ENCODE peak calls at places on chromosomes 16 and 17, in five cellular contexts. A, K, V, L and P are unnamed samples.

GRCh38 chr17:55845385-55845784 is 94.5 kb downstream of the PCTP start:
- DNase-seq in A (no peak), K (peak; percentile 13), V (no peak), L (peak; percentile 93), P (peak; percentile 87)

GRCh38 chr16:82504811-82505210 is 122.0 kb upstream of the CDH13 start:
- DNase-seq in V (no peak), L (peak; percentile 11), K (no peak), A (no peak), P (no peak)

GRCh38 chr17:28901866-28902818 is 737 bp downstream of the DHRS13 start:
- DNase-seq in K (peak; percentile 41), V (peak; percentile 51), A (no peak), L (no peak), P (peak; percentile 71)

GRCh38 chr17:82592751-82593589 is 55.3 kb downstream of the WDR45B start:
- DNase-seq in K (peak; percentile 90), V (peak; percentile 61), A (peak; percentile 61), L (peak; percentile 85), P (peak; percentile 88)

GRCh38 chr17:57868007-57868774 is 18.3 kb upstream of the MRPS23 start:
- DNase-seq in A (no peak), V (peak; percentile 33), K (peak; percentile 93), L (peak; percentile 96), P (peak; percentile 86)

GRCh38 chr17:40079545-40079944 is 16.8 kb downstream of the THRA start:
- DNase-seq in K (no peak), A (no peak), L (no peak), V (no peak), P (no peak)

GRCh38 chr17:59469786-59470485 is 95.5 kb upstream of the DHX40 start:
- DNase-seq in K (no peak), V (no peak), L (peak; percentile 43), A (no peak), P (no peak)

GRCh38 chr16:17302213-17302612 is 168.5 kb downstream of the XYLT1 start:
- DNase-seq in A (no peak), V (peak; percentile 15), K (no peak), L (no peak), P (no peak)

GRCh38 chr17:73194514-73195222 is 1.8 kb downstream of the COG1 start:
- DNase-seq in V (no peak), A (no peak), L (no peak), K (no peak), P (no peak)

GRCh38 chr17:81278831-81279230 is 16.3 kb downstream of the SLC38A10 start:
- DNase-seq in V (no peak), K (no peak), L (no peak), A (no peak), P (no peak)

GRCh38 chr17:58710948-58711552 is 18.6 kb downstream of the RAD51C start:
- DNase-seq in A (peak; percentile 3), L (peak; percentile 77), K (peak; percentile 21), V (peak; percentile 38), P (peak; percentile 90)

GRCh38 chr17:10025976-10026785 is 121.1 kb upstream of the RCVRN start:
- DNase-seq in A (no peak), V (no peak), L (peak; percentile 85), K (no peak), P (no peak)

GRCh38 chr17:42387221-42387657 is 1.0 kb downstream of the STAT3 start:
- DNase-seq in V (no peak), K (peak; percentile 45), A (no peak), L (no peak), P (no peak)

GRCh38 chr17:76696763-76697701 is 13.7 kb downstream of the MXRA7 start:
- DNase-seq in V (no peak), L (peak; percentile 49), A (no peak), K (no peak), P (no peak)

GRCh38 chr16:85202051-85202601 is 89.9 kb upstream of the CIBAR2 start:
- DNase-seq in K (peak; percentile 41), L (peak; percentile 68), A (no peak), V (no peak), P (peak; percentile 47)

GRCh38 chr17:37648555-37648954 is 5.3 kb upstream of the DDX52 start:
- DNase-seq in A (no peak), V (no peak), K (no peak), L (no peak), P (no peak)

GRCh38 chr17:82679586-82680465 is 18.7 kb downstream of the RAB40B start:
- DNase-seq in L (peak; percentile 77), A (no peak), V (no peak), K (no peak), P (peak; percentile 50)

GRCh38 chr17:21058098-21058893 is 15.5 kb upstream of the USP22 start:
- DNase-seq in L (peak; percentile 82), K (no peak), V (no peak), A (no peak), P (no peak)

GRCh38 chr16:85750021-85750826 is 672 bp downstream of the C16orf74 start:
- DNase-seq in L (peak; percentile 81), V (peak; percentile 21), K (no peak), A (no peak), P (peak; percentile 69)

GRCh38 chr16:67860589-67861398 is 12.1 kb upstream of the EDC4 start:
- DNase-seq in V (no peak), A (no peak), K (no peak), L (no peak), P (no peak)

GRCh38 chr17:81306898-81307510 is 11.9 kb upstream of the SLC38A10 start:
- DNase-seq in A (no peak), L (no peak), V (no peak), K (no peak), P (no peak)

GRCh38 chr16:21199607-21200218 is 11.7 kb downstream of the ZP2 start:
- DNase-seq in K (no peak), A (no peak), L (no peak), V (no peak), P (no peak)

GRCh38 chr17:71519285-71519684 is 601.5 kb upstream of the SOX9 start:
- DNase-seq in K (no peak), A (no peak), V (no peak), L (no peak), P (no peak)

GRCh38 chr17:61362852-61363600 is 36.6 kb upstream of the TBX2 start:
- DNase-seq in A (no peak), L (no peak), K (no peak), V (no peak), P (no peak)

GRCh38 chr17:59327891-59328290 is 3.6 kb upstream of the YPEL2 start:
- DNase-seq in L (no peak), V (no peak), K (no peak), A (no peak), P (no peak)

GRCh38 chr16:13921328-13921727 is 1.4 kb downstream of the ERCC4 start:
- DNase-seq in V (no peak), L (no peak), K (no peak), A (no peak), P (no peak)
- H3K4me3 ChIP-seq in V (no peak overlapping the region), L (peak overlapping the region; percentile 95), K (no peak overlapping the region), A (no peak overlapping the region), P (no peak overlapping the region)

DNA sequence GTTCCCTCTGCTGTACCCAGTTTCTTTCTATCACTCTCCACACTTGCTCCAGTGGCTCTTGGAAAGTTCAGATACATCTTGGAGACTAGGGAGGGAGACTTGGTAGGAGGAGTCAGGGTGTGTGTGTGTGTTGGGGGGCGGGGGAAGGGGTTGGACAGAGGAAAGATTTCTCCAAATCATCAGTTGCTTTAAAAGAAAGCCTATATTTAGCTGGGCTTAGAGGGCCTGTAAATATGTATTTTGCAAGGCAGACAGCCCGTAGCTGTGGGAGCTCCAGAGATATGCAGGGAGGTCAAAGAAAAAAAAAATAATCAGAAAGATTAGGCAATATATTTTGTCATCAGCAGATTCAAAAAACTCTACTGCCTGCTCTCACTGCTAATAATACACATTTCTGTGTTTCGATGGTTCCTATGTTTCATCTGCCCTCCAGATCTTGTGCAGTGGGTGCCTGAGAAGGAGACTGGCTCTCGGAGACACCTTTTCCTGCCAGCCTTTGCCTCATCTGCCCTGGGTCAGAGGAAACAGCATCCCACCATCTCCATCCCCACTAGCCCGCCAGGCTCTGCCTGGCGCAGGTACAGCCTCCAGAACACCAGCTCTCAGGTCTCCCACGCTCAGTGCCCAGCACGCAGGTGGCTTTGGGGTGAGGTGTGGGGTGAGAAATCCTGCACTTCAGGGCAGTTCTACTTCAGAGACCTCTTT is 4.8 kb upstream of the PPP1R9B start:
- DNase-seq in A (no peak), V (no peak), L (peak; percentile 49), K (peak; percentile 70), P (no peak)
- H3K4me3 ChIP-seq in A (no peak overlapping the region), V (no peak overlapping the region), L (no peak overlapping the region), K (no peak overlapping the region), P (no peak overlapping the region)

GRCh38 chr16:8621572-8622314 is at the start of gene METTL22:
- DNase-seq in L (peak; percentile 95), A (peak; percentile 92), K (peak; percentile 85), V (peak; percentile 91), P (peak; percentile 89)
- H3K4me3 ChIP-seq in L (peak within 1 kb of the TSS; percentile 100), A (peak within 1 kb of the TSS; percentile 96), K (peak within 1 kb of the TSS; percentile 90), V (peak within 1 kb of the TSS; percentile 90), P (peak within 1 kb of the TSS; percentile 100)

GRCh38 chr16:25691519-25692091 is at the start of gene HS3ST4:
- DNase-seq in V (no peak), K (no peak), A (no peak), L (peak; percentile 85), P (peak; percentile 69)

GRCh38 chr16:25692734-25693508 is 1.2 kb downstream of the HS3ST4 start:
- DNase-seq in A (no peak), L (peak; percentile 81), K (no peak), V (no peak), P (peak; percentile 62)

GRCh38 chr16:25689137-25689836 is 2.5 kb upstream of the HS3ST4 start:
- DNase-seq in A (no peak), V (no peak), L (no peak), K (no peak), P (no peak)

GRCh38 chr16:25692307-25692706 is 548 bp downstream of the HS3ST4 start:
- DNase-seq in L (peak; percentile 67), A (no peak), K (no peak), V (no peak), P (peak; percentile 38)

GRCh38 chr16:25690563-25691143 is 1.1 kb upstream of the HS3ST4 start:
- DNase-seq in A (no peak), L (peak; percentile 47), V (no peak), K (no peak), P (peak; percentile 6)
- H3K4me3 ChIP-seq in A (no peak overlapping the region), L (peak overlapping the region; percentile 78), V (no peak overlapping the region), K (no peak overlapping the region), P (peak overlapping the region; percentile 71)

DNA sequence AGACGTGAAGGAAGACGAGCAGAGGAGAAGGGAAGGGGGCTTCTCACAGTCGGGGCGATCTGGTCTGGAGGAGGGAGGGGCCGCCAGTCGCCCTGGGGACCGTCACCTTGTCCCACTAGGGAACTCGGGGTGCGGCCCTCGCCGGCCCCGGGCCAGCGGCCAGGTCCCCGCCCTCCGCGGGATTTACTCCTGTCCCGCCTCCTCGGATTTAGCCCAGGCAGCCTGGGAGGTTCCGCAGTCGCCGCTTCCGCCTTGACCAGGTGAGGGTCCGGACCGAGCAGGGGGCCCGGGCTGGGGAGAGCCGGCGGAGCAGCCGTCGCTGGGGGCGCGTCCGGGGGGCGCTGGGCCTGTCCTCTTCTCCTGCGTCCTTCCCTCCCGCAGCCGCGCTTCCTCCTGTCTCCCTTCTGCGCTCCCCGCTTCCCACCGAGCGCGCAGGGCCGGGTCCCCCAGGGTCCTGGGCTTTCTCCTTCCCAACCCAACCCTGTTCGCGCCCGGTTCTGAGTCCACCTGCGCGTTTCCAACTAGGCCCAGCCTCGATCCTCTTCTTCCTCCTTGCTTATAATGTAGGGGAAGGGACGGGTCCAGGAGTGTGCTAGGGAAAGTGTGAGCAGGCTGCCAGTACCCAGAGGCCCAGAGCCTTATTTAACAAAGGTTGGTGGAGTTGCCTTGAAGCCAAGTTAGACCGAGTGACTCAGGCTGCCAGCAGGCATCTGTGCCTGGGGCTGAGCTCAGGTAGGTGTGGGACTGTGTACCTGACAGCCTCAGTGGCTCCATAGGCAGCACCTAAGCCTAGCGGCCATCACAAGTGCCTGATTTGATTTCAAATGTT is at the start of gene TNK1:
- DNase-seq in K (peak; percentile 56), V (no peak), A (no peak), L (peak; percentile 87), P (peak; percentile 73)
- H3K4me3 ChIP-seq in K (peak within 1 kb of the TSS; percentile 43), V (no peak within 1 kb of the TSS), A (no peak within 1 kb of the TSS), L (peak within 1 kb of the TSS; percentile 84), P (peak within 1 kb of the TSS; percentile 76)

GRCh38 chr17:11979795-11980194 is 17.5 kb downstream of the ZNF18 start:
- DNase-seq in L (no peak), K (no peak), V (no peak), A (no peak), P (no peak)
- H3K4me3 ChIP-seq in L (no peak overlapping the region), K (no peak overlapping the region), V (no peak overlapping the region), A (no peak overlapping the region), P (no peak overlapping the region)